ENCODE peak calls at places on chromosome 3, in ten cellular contexts. W is T-helper 9 cell; S is endothelial cell; V is body of pancreas; Y is hippocampal formation; I is CD4-positive, alpha-beta T cell; O is HS-27A; D is pancreas; Q is NCI-H1694 treated with DMSO at 0.1 percent for 48 hours; P is activated CD4-positive, alpha-beta T cell treated with anti-CD3 and anti-CD28 coated beads, Interleukin-2, amount 50 U/mL, for 1 hour. Z is an unnamed sample.

GRCh38 chr3:9890249-9891071 is at the start of gene JAGN1:
- DNase-seq in W (peak), S (peak), V (peak), Y (peak), I (peak), O (peak), D (peak), Q (peak), P (peak), Z (peak)

GRCh38 chr3:178392553-178392952 is 143.7 kb upstream of the KCNMB2 start:
- DNase-seq in W (no peak), S (no peak), V (no peak), Y (no peak), I (no peak), O (no peak), D (no peak), Q (no peak), P (no peak), Z (no peak)

GRCh38 chr3:141401584-141402475 is 33.5 kb downstream of the ZBTB38 start:
- DNase-seq in W (no peak), S (peak), V (peak), Y (peak), I (peak), O (no peak), D (peak), Q (no peak), P (peak), Z (no peak)

GRCh38 chr3:57910988-57911387 is 97.2 kb upstream of the FLNB start:
- DNase-seq in W (no peak), S (peak), V (peak), Y (no peak), I (peak), O (peak), D (no peak), Q (peak), P (peak), Z (peak)

GRCh38 chr3:45084820-45085816 is 59.0 kb downstream of the CLEC3B start:
- DNase-seq in W (no peak), S (no peak), V (no peak), Y (no peak), I (no peak), O (peak), D (no peak), Q (no peak), P (no peak), Z (no peak)

GRCh38 chr3:72999971-73000370 is 3.4 kb downstream of the PPP4R2 start:
- DNase-seq in W (no peak), S (no peak), V (no peak), Y (no peak), I (no peak), O (no peak), D (no peak), Q (no peak), P (no peak), Z (no peak)

GRCh38 chr3:193805448-193805847 is 212.4 kb downstream of the OPA1 start:
- DNase-seq in W (no peak), S (no peak), V (peak), Y (no peak), I (no peak), O (peak), D (peak), Q (peak), P (no peak), Z (peak)

GRCh38 chr3:24341668-24342067 is 153.0 kb downstream of the THRB start:
- DNase-seq in W (no peak), S (no peak), V (no peak), Y (no peak), I (no peak), O (no peak), D (no peak), Q (no peak), P (no peak), Z (no peak)

GRCh38 chr3:9976736-9977709 is 9.6 kb downstream of the EMC3 start:
- DNase-seq in W (no peak), S (no peak), V (peak), Y (no peak), I (no peak), O (peak), D (peak), Q (no peak), P (no peak), Z (peak)

GRCh38 chr3:186093271-186093900 is 15.5 kb downstream of the ETV5 start:
- DNase-seq in W (no peak), S (peak), V (peak), Y (no peak), I (no peak), O (no peak), D (no peak), Q (no peak), P (no peak), Z (no peak)

GRCh38 chr3:172467170-172467824 is 19.0 kb upstream of the GHSR start:
- DNase-seq in W (no peak), S (no peak), V (no peak), Y (no peak), I (no peak), O (peak), D (no peak), Q (no peak), P (no peak), Z (peak)

GRCh38 chr3:187773963-187774789 is 28.9 kb upstream of the BCL6 start:
- DNase-seq in W (no peak), S (no peak), V (peak), Y (no peak), I (no peak), O (no peak), D (no peak), Q (no peak), P (no peak), Z (no peak)

GRCh38 chr3:194851254-194851653 is 165.6 kb downstream of the FAM43A start:
- DNase-seq in W (no peak), S (no peak), V (no peak), Y (no peak), I (no peak), O (no peak), D (no peak), Q (no peak), P (no peak), Z (no peak)

GRCh38 chr3:52522651-52523251 is 10.9 kb downstream of the NT5DC2 start:
- DNase-seq in W (no peak), S (no peak), V (no peak), Y (no peak), I (no peak), O (no peak), D (peak), Q (no peak), P (no peak), Z (no peak)

GRCh38 chr3:39137435-39137936 is 15.9 kb downstream of the CSRNP1 start:
- DNase-seq in W (no peak), S (no peak), V (no peak), Y (no peak), I (no peak), O (no peak), D (no peak), Q (no peak), P (peak), Z (no peak)

GRCh38 chr3:16392733-16393132 is 120.8 kb downstream of the RFTN1 start:
- DNase-seq in W (no peak), S (no peak), V (no peak), Y (no peak), I (no peak), O (no peak), D (no peak), Q (no peak), P (no peak), Z (no peak)

GRCh38 chr3:53263907-53264306 is 8.1 kb upstream of the TKT start:
- DNase-seq in W (no peak), S (no peak), V (no peak), Y (no peak), I (no peak), O (no peak), D (no peak), Q (no peak), P (no peak), Z (no peak)

GRCh38 chr3:124557-125179 is 71.9 kb upstream of the CHL1 start:
- DNase-seq in W (no peak), S (no peak), V (no peak), Y (no peak), I (no peak), O (no peak), D (no peak), Q (no peak), P (no peak), Z (no peak)

GRCh38 chr3:38528457-38528856 is 32.3 kb downstream of the EXOG start:
- DNase-seq in W (no peak), S (no peak), V (no peak), Y (no peak), I (no peak), O (no peak), D (no peak), Q (no peak), P (no peak), Z (no peak)

GRCh38 chr3:160921020-160921635 is 165.1 kb downstream of the PPM1L start:
- DNase-seq in W (no peak), S (peak), V (peak), Y (no peak), I (no peak), O (no peak), D (no peak), Q (peak), P (no peak), Z (peak)

Z was measured in HCT116.